ENCODE peak calls at places on chromosomes 16 and 17, in four cellular contexts. V, H, A and L are unnamed samples.
A peak's percentile ranks its signal among the peaks of the same experiment; 100 is the strongest.

GRCh38 chr16:12235110-12235509 is 258.6 kb downstream of the SNX29 start:
- DNase-seq in H (peak; percentile 41), A (no peak), V (no peak), L (no peak)

GRCh38 chr16:84849751-84850150 is 30.0 kb downstream of the CRISPLD2 start:
- DNase-seq in V (no peak), H (no peak), A (no peak), L (no peak)

GRCh38 chr17:16911141-16911937 is 60.6 kb downstream of the TNFRSF13B start:
- DNase-seq in A (no peak), V (no peak), H (no peak), L (no peak)

GRCh38 chr17:44176257-44176656 is 5.8 kb downstream of the ASB16 start:
- DNase-seq in A (no peak), V (no peak), H (no peak), L (no peak)

GRCh38 chr17:28969706-28970393 is 18.5 kb upstream of the PHF12 start:
- DNase-seq in A (no peak), V (peak; percentile 10), H (no peak), L (no peak)

GRCh38 chr17:67056746-67057490 is 12.6 kb downstream of the CACNG1 start:
- DNase-seq in H (no peak), A (no peak), V (no peak), L (no peak)

GRCh38 chr16:30637952-30638351 is 12.8 kb upstream of the PRR14 start:
- DNase-seq in V (peak; percentile 53), H (no peak), A (no peak), L (no peak)

GRCh38 chr17:80101160-80101945 is at the start of gene GAA:
- DNase-seq in H (peak; percentile 73), V (peak; percentile 78), A (peak; percentile 82), L (peak; percentile 84)

GRCh38 chr17:39674702-39675389 is 6.6 kb downstream of the PNMT start:
- DNase-seq in H (no peak), V (no peak), A (no peak), L (peak; percentile 54)

GRCh38 chr17:74493381-74493833 is 27.0 kb downstream of the CD300A start:
- DNase-seq in V (peak; percentile 54), A (peak; percentile 55), H (peak; percentile 63), L (peak; percentile 29)

GRCh38 chr17:36135465-36135864 is 31.8 kb downstream of the CCL4 start:
- DNase-seq in V (no peak), H (no peak), A (no peak), L (no peak)

GRCh38 chr16:17345043-17345442 is 125.7 kb downstream of the XYLT1 start:
- DNase-seq in H (no peak), A (no peak), V (no peak), L (peak; percentile 26)

GRCh38 chr17:45759761-45760160 is 24.4 kb upstream of the CRHR1 start:
- DNase-seq in A (no peak), H (no peak), V (no peak), L (no peak)

GRCh38 chr17:75430159-75430748 is 24.8 kb upstream of the GRB2 start:
- DNase-seq in V (peak; percentile 36), A (no peak), H (no peak), L (no peak)

GRCh38 chr17:2957631-2958286 is 105.6 kb downstream of the OR1D5 start:
- DNase-seq in H (no peak), A (no peak), V (no peak), L (no peak)

GRCh38 chr16:12539185-12539929 is 264.3 kb downstream of the CPPED1 start:
- DNase-seq in V (peak; percentile 83), H (no peak), A (no peak), L (no peak)

GRCh38 chr17:46870116-46870803 is 18.9 kb downstream of the WNT9B start:
- DNase-seq in A (no peak), V (no peak), H (no peak), L (no peak)

GRCh38 chr17:15469260-15469659 is 1.8 kb upstream of the CDRT4 start:
- DNase-seq in V (no peak), A (no peak), H (no peak), L (no peak)

GRCh38 chr16:88784856-88785105 is 239 bp downstream of the PIEZO1 start:
- DNase-seq in A (no peak), V (no peak), H (no peak), L (no peak)

GRCh38 chr16:15792563-15792971 is 64.3 kb downstream of the MYH11 start:
- DNase-seq in A (no peak), V (no peak), H (no peak), L (no peak)

GRCh38 chr17:76191891-76192290 is 48.4 kb downstream of the RNF157 start:
- DNase-seq in A (peak; percentile 56), H (no peak), V (no peak), L (peak; percentile 18)

GRCh38 chr17:49687878-49688491 is 10.1 kb upstream of the SPOP start:
- DNase-seq in V (peak; percentile 86), A (no peak), H (no peak), L (no peak)

GRCh38 chr16:11310997-11311561 is 29.9 kb upstream of the PRM1 start:
- DNase-seq in V (peak; percentile 18), H (no peak), A (peak; percentile 8), L (peak; percentile 73)

GRCh38 chr16:59758848-59759247 is 1024.7 kb upstream of the GOT2 start:
- DNase-seq in H (no peak), A (no peak), V (no peak), L (no peak)

GRCh38 chr17:51666971-51667721 is 406.8 kb downstream of the UTP18 start:
- DNase-seq in H (no peak), A (no peak), V (no peak), L (no peak)